ENCODE peak calls at places on chromosomes 16 and 17, in five cellular contexts. O is esophagus squamous epithelium, V is A549, W is adrenal gland, B is HCT116. U is an unnamed sample.

GRCh38 chr17:40320771-40321501 is 12.0 kb downstream of the RARA start:
- DNase-seq in O (no peak), V (no peak), W (peak), B (no peak), U (no peak)

GRCh38 chr16:78184554-78185183 is 85.2 kb downstream of the WWOX start:
- DNase-seq in O (no peak), V (no peak), W (no peak), B (no peak), U (peak)

GRCh38 chr16:89918453-89919347 is at the start of gene MC1R:
- DNase-seq in O (no peak), V (peak), W (no peak), B (peak), U (peak)

GRCh38 chr16:51877686-51878085 is 669.3 kb downstream of the TOX3 start:
- DNase-seq in O (no peak), V (no peak), W (no peak), B (no peak), U (no peak)

GRCh38 chr16:2467301-2468141 is 3.6 kb upstream of the NTN3 start:
- DNase-seq in O (no peak), V (peak), W (peak), B (peak), U (peak)

GRCh38 chr17:40542562-40543411 is 22.5 kb downstream of the CCR7 start:
- DNase-seq in O (no peak), V (peak), W (peak), B (no peak), U (peak)

GRCh38 chr17:77503916-77504651 is 363.3 kb downstream of the SEC14L1 start:
- DNase-seq in O (no peak), V (no peak), W (no peak), B (no peak), U (no peak)

GRCh38 chr17:37770631-37771518 is 26.0 kb upstream of the HNF1B start:
- DNase-seq in O (no peak), V (peak), W (peak), B (peak), U (peak)

GRCh38 chr17:8939496-8940334 is 25.8 kb downstream of the PIK3R5 start:
- DNase-seq in O (no peak), V (no peak), W (no peak), B (no peak), U (no peak)

GRCh38 chr16:719815-720506 is 985 bp upstream of the ANTKMT start:
- DNase-seq in O (no peak), V (peak), W (no peak), B (no peak), U (no peak)

GRCh38 chr17:71085238-71086033 is 916.1 kb downstream of the KCNJ2 start:
- DNase-seq in O (no peak), V (peak), W (no peak), B (peak), U (no peak)

GRCh38 chr17:79850571-79851460 is 11.6 kb upstream of the CBX4 start:
- DNase-seq in O (no peak), V (peak), W (no peak), B (peak), U (peak)

GRCh38 chr17:39404542-39405378 is 3.3 kb upstream of the FBXL20 start:
- DNase-seq in O (no peak), V (peak), W (no peak), B (no peak), U (peak)

GRCh38 chr16:88706965-88707871 is 915 bp downstream of the CTU2 start:
- DNase-seq in O (no peak), V (no peak), W (no peak), B (no peak), U (no peak)

GRCh38 chr16:88703486-88704309 is 2.5 kb downstream of the RNF166 start:
- DNase-seq in O (no peak), V (no peak), W (no peak), B (no peak), U (no peak)

GRCh38 chr16:88705746-88706287 is 391 bp downstream of the RNF166 start:
- DNase-seq in O (no peak), V (no peak), W (no peak), B (no peak), U (no peak)

GRCh38 chr16:88705076-88705684 is 1.0 kb downstream of the RNF166 start:
- DNase-seq in O (no peak), V (no peak), W (no peak), B (no peak), U (peak)

DNA sequence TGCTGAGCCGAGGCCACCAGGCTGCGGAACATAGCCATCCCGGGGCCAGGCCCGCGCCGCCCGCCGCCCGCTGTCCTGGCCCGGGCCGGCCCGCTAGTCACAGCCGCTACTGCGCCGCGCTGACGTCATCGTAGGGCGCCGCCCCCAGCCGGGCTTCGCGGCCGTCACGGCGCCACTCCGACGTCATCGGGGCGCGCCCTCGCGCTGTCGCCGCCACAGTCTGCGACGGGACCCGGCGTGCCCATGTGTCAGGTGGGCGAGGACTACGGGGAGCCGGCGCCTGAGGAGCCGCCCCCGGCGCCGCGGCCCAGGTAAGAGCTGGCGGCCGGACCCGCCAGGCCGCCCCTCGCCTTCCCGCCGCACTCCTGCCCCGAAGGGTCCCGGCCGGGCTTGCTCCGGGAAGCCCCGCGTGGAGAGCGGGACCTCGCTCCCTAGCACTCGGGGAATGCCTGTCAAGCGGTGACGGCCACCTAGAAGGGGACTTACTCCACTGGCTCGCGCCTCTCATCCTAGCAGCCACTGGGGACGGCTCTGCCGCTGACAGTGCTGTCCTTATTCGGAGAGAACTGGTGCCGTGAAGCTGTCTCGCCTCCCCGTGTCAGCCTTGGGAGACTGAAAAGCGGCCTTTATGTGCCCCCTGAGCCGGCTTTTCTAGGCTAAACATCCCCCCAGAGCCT is at the start of the genes CTU2 and RNF166:
- DNase-seq in O (no peak), V (peak), W (peak), B (peak), U (peak)
- TF ChIP-seq POLR2A in O (no peak), V (peak), W (peak), B (peak), U (peak)

DNA sequence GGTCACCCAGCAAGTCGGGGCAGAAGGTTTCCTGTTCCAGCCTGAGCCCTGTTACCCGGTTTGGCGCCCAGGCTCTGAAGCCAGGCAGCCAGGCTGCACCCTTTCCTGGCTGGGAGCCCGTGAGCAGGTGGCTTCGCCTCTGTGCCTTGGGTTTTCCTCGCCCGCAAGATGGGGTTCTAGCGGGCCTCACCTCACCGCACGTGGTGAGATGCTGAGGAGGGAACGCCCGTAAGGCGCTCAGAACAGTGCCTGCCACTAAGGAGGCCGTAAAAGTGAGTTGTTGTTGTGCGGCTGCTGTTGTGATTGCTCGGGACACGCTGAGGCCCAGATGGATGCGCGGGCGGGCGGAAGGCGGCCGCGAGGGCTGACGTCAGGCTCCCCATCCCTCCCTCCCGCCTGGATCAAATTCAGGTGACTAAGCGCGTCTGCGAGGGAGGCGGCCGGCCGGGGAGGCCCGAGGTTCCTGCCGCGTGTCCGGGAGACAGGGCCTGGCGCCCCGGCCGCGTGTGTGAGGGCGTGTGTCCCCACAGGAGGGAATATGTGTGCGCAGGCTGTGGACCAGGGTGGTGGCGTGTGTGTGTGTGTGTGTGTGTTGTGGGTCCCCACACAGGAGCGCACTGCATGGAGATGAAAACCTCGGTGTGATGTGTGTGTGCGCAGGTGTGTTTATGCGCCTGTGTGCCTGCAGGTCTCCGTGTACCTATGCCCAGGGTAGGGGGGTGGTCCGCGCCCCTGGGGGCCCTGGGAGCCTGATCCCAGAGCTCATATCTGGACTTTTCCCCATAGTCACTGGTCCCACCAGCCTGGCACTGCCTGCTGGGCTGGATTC is 4.3 kb downstream of the CAMKK1 start:
- DNase-seq in O (no peak), V (no peak), W (peak), B (peak), U (peak)
- TF ChIP-seq POLR2A in O (no peak), V (no peak), W (no peak), B (peak), U (peak)

DNA sequence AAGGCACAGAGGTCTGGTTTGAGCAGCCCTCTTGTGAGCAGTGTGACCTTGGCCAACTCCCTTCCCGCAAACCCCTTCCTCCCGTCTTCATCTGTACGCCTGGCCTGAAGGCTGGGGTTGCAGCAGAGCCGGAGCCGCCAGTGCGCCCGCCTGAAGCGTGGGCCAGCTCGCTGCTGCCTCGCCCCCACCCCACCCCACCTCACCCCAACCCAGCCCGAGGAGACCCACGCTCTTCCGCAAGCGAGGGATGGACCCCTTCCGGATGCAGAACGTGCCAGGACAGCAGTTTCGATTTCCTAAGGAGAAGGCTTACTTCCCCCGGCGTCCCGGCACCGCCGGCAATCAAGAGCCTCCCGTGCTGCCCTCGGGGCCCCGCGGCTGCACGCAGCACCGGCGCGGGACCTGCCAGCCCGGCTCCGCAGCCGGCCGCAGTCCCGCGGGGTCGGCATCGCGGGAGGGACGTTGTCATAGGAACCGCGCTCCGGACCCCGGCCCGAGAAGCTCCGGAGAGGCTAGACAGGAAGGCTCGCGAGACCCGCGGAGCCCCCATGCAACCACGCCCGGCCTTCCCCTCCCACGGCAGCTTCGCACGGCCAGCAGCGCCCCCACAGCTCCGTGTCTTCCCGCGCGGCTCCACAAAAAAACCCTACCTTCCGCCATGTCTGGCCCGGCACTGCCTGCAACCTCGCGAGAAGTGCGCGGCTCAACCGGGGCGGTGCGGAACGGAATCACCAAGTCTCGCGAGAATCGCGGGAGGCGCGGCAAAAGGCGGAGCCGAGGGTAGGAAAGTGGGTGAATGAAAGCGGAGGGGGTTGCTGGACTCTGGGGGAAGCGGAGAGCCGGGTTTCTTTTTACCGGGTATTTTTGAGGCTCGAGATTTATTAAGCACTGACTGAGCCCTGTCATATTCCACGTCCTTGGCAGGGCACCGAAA is at the start of gene ANKFY1:
- DNase-seq in O (peak), V (peak), W (peak), B (peak), U (peak)
- TF ChIP-seq POLR2A in O (no peak), V (peak), W (peak), B (peak), U (peak)

GRCh38 chr17:562174-562573 is 152.5 kb downstream of the VPS53 start:
- DNase-seq in O (no peak), V (no peak), W (no peak), B (no peak), U (no peak)
- TF ChIP-seq POLR2A in O (no peak), V (no peak), W (no peak), B (no peak), U (no peak)

DNA sequence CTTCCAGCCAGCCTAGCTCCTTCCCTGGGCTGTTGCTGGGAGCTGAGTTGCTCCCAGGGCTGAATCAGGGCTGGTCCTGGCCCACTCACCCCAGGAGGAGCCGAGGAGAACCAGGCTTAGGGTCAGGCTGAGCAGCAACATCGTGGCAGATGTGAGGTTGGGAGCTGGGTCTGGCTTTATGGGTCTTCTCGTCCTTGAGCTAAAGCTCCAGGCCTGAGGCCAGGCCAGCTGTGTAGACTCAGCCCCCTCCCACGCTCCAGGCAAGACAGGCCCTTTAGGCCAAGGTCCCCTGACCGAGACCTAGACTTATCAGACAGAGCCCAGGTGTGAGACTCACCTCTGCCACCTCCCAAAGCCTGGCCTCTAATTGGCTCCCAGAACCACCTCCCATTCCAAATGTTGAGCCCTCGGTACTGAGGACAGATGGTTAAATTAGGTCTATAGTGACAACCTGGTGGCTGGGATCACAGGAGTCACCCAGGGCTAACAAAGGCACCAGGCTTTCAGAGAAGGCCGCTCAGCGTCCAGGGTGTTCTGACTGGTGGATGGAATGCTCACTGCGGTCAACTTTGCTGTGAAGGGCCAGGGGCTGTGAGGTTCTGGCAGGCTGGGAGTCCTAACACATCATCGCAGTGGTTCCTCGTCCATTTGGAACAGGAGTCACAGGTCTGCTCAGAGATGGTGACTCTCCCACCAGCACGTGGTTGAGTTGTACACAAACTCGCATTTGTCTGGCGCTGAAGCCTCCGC is at the start of gene CTRL:
- DNase-seq in O (no peak), V (no peak), W (no peak), B (no peak), U (no peak)
- TF ChIP-seq POLR2A in O (no peak), V (no peak), W (no peak), B (no peak), U (no peak)

GRCh38 chr16:58249780-58250478 is 44.9 kb downstream of the PRSS54 start:
- DNase-seq in O (no peak), V (peak), W (peak), B (peak), U (peak)
- TF ChIP-seq POLR2A in O (no peak), V (peak), W (peak), B (peak), U (no peak)

GRCh38 chr16:31001507-31002251 is 8.8 kb downstream of the STX1B start:
- DNase-seq in O (no peak), V (no peak), W (no peak), B (no peak), U (no peak)

GRCh38 chr16:30997887-30998711 is 12.3 kb downstream of the STX1B start:
- DNase-seq in O (no peak), V (peak), W (no peak), B (peak), U (peak)

GRCh38 chr16:31000671-31001382 is 9.6 kb downstream of the STX1B start:
- DNase-seq in O (no peak), V (no peak), W (no peak), B (no peak), U (no peak)

GRCh38 chr16:30997000-30997886 is 12.2 kb downstream of the HSD3B7 start:
- DNase-seq in O (no peak), V (peak), W (peak), B (peak), U (peak)

DNA sequence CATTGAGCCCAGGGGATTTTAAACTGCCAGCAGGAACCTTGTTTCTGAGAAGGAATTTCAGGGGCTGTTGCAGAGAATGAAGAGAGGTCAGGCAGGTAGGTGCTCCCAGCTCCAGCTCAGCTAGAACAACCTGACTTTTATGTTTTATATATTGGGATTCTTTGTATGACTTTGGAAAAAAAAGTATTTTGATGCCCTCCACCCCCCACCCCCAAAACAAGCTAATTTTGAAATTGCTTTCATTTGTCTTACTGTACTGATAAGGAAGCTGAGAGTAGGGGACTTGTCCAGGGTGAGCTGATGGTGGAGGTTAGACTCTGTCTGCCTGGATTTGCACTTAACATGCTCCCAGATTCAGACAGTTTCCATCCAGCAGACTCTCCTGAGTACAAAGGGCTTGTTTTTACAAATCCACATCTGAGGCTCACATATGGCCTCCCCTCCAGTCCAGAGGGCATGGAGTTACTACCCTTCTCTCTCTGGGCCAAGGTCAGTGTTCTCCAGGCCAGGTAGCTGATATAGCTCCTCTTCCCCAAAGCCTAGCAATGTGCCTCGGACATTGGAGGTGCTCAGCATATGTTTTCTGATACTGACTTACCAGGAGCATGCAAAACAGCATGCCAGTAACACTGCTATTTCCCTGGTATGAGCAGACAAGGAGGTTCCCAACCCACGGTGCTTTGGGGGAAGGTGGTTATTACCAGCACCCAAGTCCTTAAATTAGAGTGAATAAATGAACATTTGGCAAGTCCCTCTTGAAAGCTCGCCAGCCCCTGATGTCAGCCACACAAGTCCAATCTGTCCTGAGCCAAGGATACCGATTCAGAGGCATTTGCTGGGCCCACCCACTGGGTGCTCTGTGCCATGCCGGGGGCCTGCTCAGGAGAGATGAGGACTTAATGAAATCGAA is 11.3 kb downstream of the STX1B start:
- DNase-seq in O (no peak), V (no peak), W (no peak), B (no peak), U (no peak)
- TF ChIP-seq POLR2A in O (no peak), V (no peak), W (no peak), B (no peak), U (no peak)